ENCODE peak calls at places on chromosomes 3 and 15, in four cellular contexts. G is activated CD8-positive, alpha-beta memory T cell treated with anti-CD3 and anti-CD28 coated beads for 24 hours; W is amniotic epithelial cell; C is glomerular endothelial cell. K is an unnamed sample.

GRCh38 chr3:23746473-23746872 is 59.3 kb upstream of the UBE2E1 start:
- DNase-seq in W (no peak), G (no peak), C (no peak), K (no peak)

GRCh38 chr3:125129512-125129962 is 73.7 kb upstream of the HEG1 start:
- DNase-seq in C (no peak), W (peak; percentile 99), G (no peak), K (peak; percentile 83)

GRCh38 chr3:13770390-13771169 is 109.3 kb downstream of the WNT7A start:
- DNase-seq in W (no peak), C (no peak), G (no peak), K (no peak)

GRCh38 chr3:66858656-66859381 is 139.3 kb upstream of the KBTBD8 start:
- DNase-seq in C (no peak), G (no peak), W (no peak), K (no peak)

GRCh38 chr3:72191211-72191960 is 406.4 kb upstream of the PROK2 start:
- DNase-seq in C (no peak), W (peak; percentile 22), G (no peak), K (no peak)

GRCh38 chr3:178385280-178385952 is 150.8 kb upstream of the KCNMB2 start:
- DNase-seq in W (peak; percentile 41), C (no peak), G (no peak), K (peak; percentile 71)

GRCh38 chr3:196016485-196016884 is 65.4 kb downstream of the TFRC start:
- DNase-seq in G (no peak), W (peak; percentile 79), C (no peak), K (no peak)

GRCh38 chr3:122758877-122759670 is 34.6 kb downstream of the HSPBAP1 start:
- DNase-seq in C (no peak), W (peak; percentile 34), G (no peak), K (no peak)

GRCh38 chr15:89052474-89052873 is 35.8 kb upstream of the ABHD2 start:
- DNase-seq in W (peak; percentile 100), C (no peak), G (no peak), K (no peak)

GRCh38 chr3:53320697-53321096 is 26.6 kb downstream of the DCP1A start:
- DNase-seq in W (no peak), C (no peak), G (no peak), K (no peak)

GRCh38 chr3:28718074-28718849 is 369.6 kb upstream of the AZI2 start:
- DNase-seq in G (no peak), W (no peak), C (no peak), K (no peak)

GRCh38 chr3:13009132-13009945 is 63.9 kb downstream of the IQSEC1 start:
- DNase-seq in C (no peak), W (peak; percentile 27), G (peak; percentile 80), K (no peak)

GRCh38 chr3:184597783-184598182 is 36.2 kb downstream of the EPHB3 start:
- DNase-seq in G (no peak), C (no peak), W (no peak), K (no peak)

GRCh38 chr3:172135766-172136729 is 96.7 kb downstream of the FNDC3B start:
- DNase-seq in W (peak; percentile 94), C (no peak), G (no peak), K (no peak)

GRCh38 chr15:60349589-60349988 is 48.2 kb downstream of the ANXA2 start:
- DNase-seq in W (no peak), C (no peak), G (no peak), K (peak; percentile 19)

GRCh38 chr3:174547801-174548200 is 311.3 kb upstream of the NAALADL2 start:
- DNase-seq in G (no peak), C (no peak), W (no peak), K (peak; percentile 53)

GRCh38 chr3:132405188-132405587 is 12.1 kb upstream of the DNAJC13 start:
- DNase-seq in G (no peak), C (no peak), W (no peak), K (peak; percentile 71)

GRCh38 chr15:77869021-77869895 is 208.3 kb downstream of the TBC1D2B start:
- DNase-seq in W (peak; percentile 11), C (no peak), G (no peak), K (peak; percentile 24)

GRCh38 chr3:34346656-34347055 is 548.2 kb downstream of the PDCD6IP start:
- DNase-seq in G (no peak), C (no peak), W (no peak), K (no peak)

GRCh38 chr15:85507114-85507513 is 126.7 kb downstream of the AKAP13 start:
- DNase-seq in G (no peak), C (no peak), W (no peak), K (no peak)

GRCh38 chr3:46959169-46959515 is 17.4 kb downstream of the CCDC12 start:
- DNase-seq in C (no peak), G (peak; percentile 78), W (no peak), K (no peak)

GRCh38 chr3:110069641-110070538 is 732.5 kb upstream of the DPPA4 start:
- DNase-seq in C (no peak), G (no peak), W (peak; percentile 95), K (no peak)

GRCh38 chr3:21017115-21017852 is 733.7 kb downstream of the ZNF385D start:
- DNase-seq in W (peak; percentile 0), G (no peak), C (no peak), K (no peak)

GRCh38 chr3:127630811-127631714 is 2.1 kb downstream of the PODXL2 start:
- DNase-seq in C (no peak), G (no peak), W (no peak), K (peak; percentile 67)